ENCODE peak calls at places on chromosome 16, in six cellular contexts. I is A549, Z is germinal center, X is myocyte, N is coronary artery, C is midbrain. G is an unnamed sample.

GRCh38 chr16:73390491-73390890 is 342.6 kb upstream of the ZFHX3 start:
- DNase-seq in Z (no peak), X (no peak), N (no peak), I (no peak), C (no peak), G (no peak)

GRCh38 chr16:67268136-67268579 is 11.2 kb upstream of the PLEKHG4 start:
- DNase-seq in X (peak; percentile 81), C (no peak), Z (no peak), N (no peak), I (peak; percentile 61), G (no peak)

GRCh38 chr16:2152695-2153506 is 2.7 kb upstream of the TRAF7 start:
- DNase-seq in N (no peak), Z (no peak), C (no peak), I (peak; percentile 63), X (no peak), G (no peak)

GRCh38 chr16:84826558-84826941 is 6.8 kb downstream of the CRISPLD2 start:
- DNase-seq in Z (no peak), X (no peak), C (no peak), N (no peak), I (no peak), G (no peak)

GRCh38 chr16:69522732-69523404 is 42.9 kb upstream of the NFAT5 start:
- DNase-seq in N (no peak), Z (no peak), C (no peak), I (peak; percentile 76), X (no peak), G (no peak)

GRCh38 chr16:19864566-19864965 is 20.1 kb downstream of the GPRC5B start:
- DNase-seq in Z (no peak), N (no peak), X (no peak), I (no peak), C (no peak), G (no peak)

GRCh38 chr16:77385481-77385880 is 49.4 kb downstream of the ADAMTS18 start:
- DNase-seq in Z (no peak), N (no peak), X (peak; percentile 85), I (no peak), C (no peak), G (no peak)

GRCh38 chr16:77657016-77657415 is 65.3 kb upstream of the NUDT7 start:
- DNase-seq in N (no peak), C (no peak), Z (no peak), I (peak; percentile 66), X (no peak), G (no peak)

GRCh38 chr16:4266372-4266771 is 6.5 kb downstream of the TFAP4 start:
- DNase-seq in X (no peak), I (peak; percentile 77), Z (no peak), C (no peak), N (no peak), G (no peak)

GRCh38 chr16:2986623-2987188 is 6.5 kb upstream of the PKMYT1 start:
- DNase-seq in N (no peak), Z (no peak), C (no peak), X (no peak), I (no peak), G (no peak)

GRCh38 chr16:30755955-30756780 is 5.7 kb downstream of the CFAP119 start:
- DNase-seq in C (no peak), N (peak; percentile 57), Z (no peak), X (no peak), I (no peak), G (no peak)

GRCh38 chr16:71628810-71629209 is 2.8 kb downstream of the MARVELD3 start:
- DNase-seq in C (no peak), I (no peak), X (peak; percentile 53), Z (no peak), N (no peak), G (no peak)

GRCh38 chr16:17591655-17592405 is 121.1 kb upstream of the XYLT1 start:
- DNase-seq in I (no peak), X (no peak), N (no peak), C (no peak), Z (no peak), G (no peak)

GRCh38 chr16:85402910-85403692 is 210.0 kb upstream of the GSE1 start:
- DNase-seq in X (peak; percentile 29), Z (no peak), C (no peak), N (no peak), I (no peak), G (no peak)

GRCh38 chr16:12188674-12189249 is 212.2 kb downstream of the SNX29 start:
- DNase-seq in I (peak; percentile 31), X (peak; percentile 63), Z (no peak), N (no peak), C (no peak), G (no peak)

GRCh38 chr16:72242757-72243156 is 70.8 kb upstream of the PMFBP1 start:
- DNase-seq in I (no peak), C (no peak), N (no peak), Z (no peak), X (no peak), G (no peak)

GRCh38 chr16:58842156-58842555 is 108.0 kb upstream of the GOT2 start:
- DNase-seq in I (no peak), X (no peak), Z (no peak), C (no peak), N (no peak), G (no peak)

GRCh38 chr16:4934591-4934990 is 2.4 kb downstream of the PPL start:
- DNase-seq in X (no peak), C (no peak), I (no peak), Z (no peak), N (no peak), G (no peak)

GRCh38 chr16:57000271-57001025 is 11.1 kb downstream of the NLRC5 start:
- DNase-seq in N (peak; percentile 87), Z (no peak), X (peak; percentile 72), C (no peak), I (peak; percentile 61), G (peak; percentile 56)

GRCh38 chr16:86748643-86749042 is 170.3 kb downstream of the FOXL1 start:
- DNase-seq in X (no peak), C (no peak), I (no peak), Z (no peak), N (no peak), G (no peak)

G was measured in GM10248.